ENCODE peak calls at places on chromosomes 11 and 22, in five cellular contexts. N, Q, F, G and P are unnamed samples.

GRCh38 chr22:28402539-28402938 is 277.1 kb downstream of the TTC28 start:
- DNase-seq in N (no peak), Q (no peak), F (no peak), G (no peak), P (no peak)

GRCh38 chr22:23393721-23394320 is 186.3 kb downstream of the IGLL1 start:
- DNase-seq in N (no peak), Q (no peak), F (no peak), G (no peak), P (no peak)

GRCh38 chr22:23458663-23459541 is 121.2 kb downstream of the IGLL1 start:
- DNase-seq in N (peak; percentile 10), Q (no peak), F (no peak), G (no peak), P (no peak)

GRCh38 chr22:20315337-20316216 is 4.3 kb downstream of the DGCR6L start:
- DNase-seq in N (no peak), Q (no peak), F (no peak), G (no peak), P (peak; percentile 41)

GRCh38 chr11:14927146-14927545 is 35.1 kb upstream of the CYP2R1 start:
- DNase-seq in N (peak; percentile 55), Q (no peak), F (no peak), G (no peak), P (no peak)

GRCh38 chr22:27534720-27535125 is 266.8 kb downstream of the MN1 start:
- DNase-seq in N (no peak), Q (no peak), F (no peak), G (no peak), P (no peak)

GRCh38 chr11:122317337-122317736 is 201.3 kb upstream of the BLID start:
- DNase-seq in N (no peak), Q (no peak), F (no peak), G (no peak), P (no peak)

GRCh38 chr11:64060861-64061444 is 25.2 kb downstream of the FLRT1 start:
- DNase-seq in N (no peak), Q (peak; percentile 25), F (peak; percentile 60), G (peak; percentile 71), P (no peak)

GRCh38 chr11:122727101-122727929 is 71.8 kb downstream of the UBASH3B start:
- DNase-seq in N (no peak), Q (peak; percentile 26), F (no peak), G (peak; percentile 53), P (no peak)

GRCh38 chr11:18016789-18017188 is 3.9 kb upstream of the SERGEF start:
- DNase-seq in N (no peak), Q (no peak), F (no peak), G (no peak), P (no peak)

GRCh38 chr11:86955674-86956522 is 703 bp upstream of the FZD4 start:
- DNase-seq in N (peak; percentile 72), Q (no peak), F (peak; percentile 89), G (peak; percentile 52), P (peak; percentile 93)

GRCh38 chr11:22832315-22833041 is 2.9 kb upstream of the SVIP start:
- DNase-seq in N (peak; percentile 26), Q (no peak), F (no peak), G (no peak), P (no peak)

GRCh38 chr22:50672471-50673230 is at the start of gene SHANK3:
- DNase-seq in N (no peak), Q (no peak), F (peak; percentile 66), G (no peak), P (peak; percentile 65)

GRCh38 chr11:57649826-57650738 is at the start of gene YPEL4:
- DNase-seq in N (peak; percentile 62), Q (peak; percentile 64), F (no peak), G (peak; percentile 60), P (peak; percentile 81)

GRCh38 chr22:29342577-29343312 is 27.2 kb upstream of the RASL10A start:
- DNase-seq in N (no peak), Q (no peak), F (no peak), G (no peak), P (no peak)

GRCh38 chr11:109940816-109941215 is 152.4 kb upstream of the ZC3H12C start:
- DNase-seq in N (peak; percentile 84), Q (no peak), F (no peak), G (no peak), P (no peak)

GRCh38 chr11:72574046-72574445 is 100.2 kb downstream of the PDE2A start:
- DNase-seq in N (no peak), Q (no peak), F (no peak), G (no peak), P (no peak)

GRCh38 chr11:66476841-66477251 is 3.4 kb upstream of the DPP3 start:
- DNase-seq in N (no peak), Q (no peak), F (no peak), G (no peak), P (no peak)

GRCh38 chr11:702731-703461 is 3.1 kb upstream of the EPS8L2 start:
- DNase-seq in N (peak; percentile 61), Q (no peak), F (peak; percentile 44), G (no peak), P (peak; percentile 82)

GRCh38 chr22:39240841-39241631 is 3.7 kb downstream of the PDGFB start:
- DNase-seq in N (peak; percentile 31), Q (peak; percentile 51), F (peak; percentile 70), G (peak; percentile 38), P (peak; percentile 75)

GRCh38 chr22:50303848-50304527 is 3.5 kb downstream of the PLXNB2 start:
- DNase-seq in N (peak; percentile 47), Q (no peak), F (peak; percentile 59), G (no peak), P (no peak)